ENCODE peak calls at places on chromosomes 11 and 22, in six cellular contexts. One of them, this sample, is unnamed.

GRCh38 chr11:57499413-57499982 is 16.0 kb downstream of the SLC43A1 start:
- DNase-seq in progenitor cell of endocrine pancreas: peak; percentile 93
- DNase-seq in activated T-cell treated with anti-CD3 and anti-CD28 coated beads for 4 hours: no peak
- DNase-seq in fibroblast of the conjunctiva: peak; percentile 90
- DNase-seq in stimulated activated CD4-positive, alpha-beta T cell treated with anti-CD3 and anti-CD28 coated beads, TNF-alpha, amount 100 ng/mL, for 4 hours: no peak
- DNase-seq in GM06990: peak; percentile 81
- DNase-seq in this sample: no peak

GRCh38 chr22:49999901-50000586 is 12.5 kb downstream of the IL17REL start:
- DNase-seq in progenitor cell of endocrine pancreas: peak; percentile 10
- DNase-seq in activated T-cell treated with anti-CD3 and anti-CD28 coated beads for 4 hours: no peak
- DNase-seq in fibroblast of the conjunctiva: no peak
- DNase-seq in stimulated activated CD4-positive, alpha-beta T cell treated with anti-CD3 and anti-CD28 coated beads, TNF-alpha, amount 100 ng/mL, for 4 hours: no peak
- DNase-seq in GM06990: no peak
- DNase-seq in this sample: no peak

GRCh38 chr11:132674161-132674560 is 858.1 kb downstream of the OPCML start:
- DNase-seq in progenitor cell of endocrine pancreas: no peak
- DNase-seq in activated T-cell treated with anti-CD3 and anti-CD28 coated beads for 4 hours: no peak
- DNase-seq in fibroblast of the conjunctiva: no peak
- DNase-seq in stimulated activated CD4-positive, alpha-beta T cell treated with anti-CD3 and anti-CD28 coated beads, TNF-alpha, amount 100 ng/mL, for 4 hours: no peak
- DNase-seq in GM06990: no peak
- DNase-seq in this sample: no peak

GRCh38 chr11:96055706-96056387 is 131.9 kb upstream of the MTMR2 start:
- DNase-seq in progenitor cell of endocrine pancreas: no peak
- DNase-seq in activated T-cell treated with anti-CD3 and anti-CD28 coated beads for 4 hours: no peak
- DNase-seq in fibroblast of the conjunctiva: peak; percentile 36
- DNase-seq in stimulated activated CD4-positive, alpha-beta T cell treated with anti-CD3 and anti-CD28 coated beads, TNF-alpha, amount 100 ng/mL, for 4 hours: no peak
- DNase-seq in GM06990: no peak
- DNase-seq in this sample: no peak

GRCh38 chr22:50520826-50521453 is 4.5 kb downstream of the SCO2 start:
- DNase-seq in progenitor cell of endocrine pancreas: no peak
- DNase-seq in activated T-cell treated with anti-CD3 and anti-CD28 coated beads for 4 hours: no peak
- DNase-seq in fibroblast of the conjunctiva: no peak
- DNase-seq in stimulated activated CD4-positive, alpha-beta T cell treated with anti-CD3 and anti-CD28 coated beads, TNF-alpha, amount 100 ng/mL, for 4 hours: no peak
- DNase-seq in GM06990: no peak
- DNase-seq in this sample: no peak

GRCh38 chr11:36385121-36385530 is 89.0 kb downstream of the PRR5L start:
- DNase-seq in progenitor cell of endocrine pancreas: no peak
- DNase-seq in activated T-cell treated with anti-CD3 and anti-CD28 coated beads for 4 hours: no peak
- DNase-seq in fibroblast of the conjunctiva: peak; percentile 43
- DNase-seq in stimulated activated CD4-positive, alpha-beta T cell treated with anti-CD3 and anti-CD28 coated beads, TNF-alpha, amount 100 ng/mL, for 4 hours: no peak
- DNase-seq in GM06990: no peak
- DNase-seq in this sample: no peak

GRCh38 chr11:93054881-93055280 is 85.4 kb downstream of the MTNR1B start:
- DNase-seq in progenitor cell of endocrine pancreas: no peak
- DNase-seq in activated T-cell treated with anti-CD3 and anti-CD28 coated beads for 4 hours: no peak
- DNase-seq in fibroblast of the conjunctiva: peak; percentile 94
- DNase-seq in stimulated activated CD4-positive, alpha-beta T cell treated with anti-CD3 and anti-CD28 coated beads, TNF-alpha, amount 100 ng/mL, for 4 hours: no peak
- DNase-seq in GM06990: peak; percentile 6
- DNase-seq in this sample: no peak

GRCh38 chr11:133819916-133820315 is 25.4 kb downstream of the SPATA19 start:
- DNase-seq in progenitor cell of endocrine pancreas: no peak
- DNase-seq in activated T-cell treated with anti-CD3 and anti-CD28 coated beads for 4 hours: no peak
- DNase-seq in fibroblast of the conjunctiva: no peak
- DNase-seq in stimulated activated CD4-positive, alpha-beta T cell treated with anti-CD3 and anti-CD28 coated beads, TNF-alpha, amount 100 ng/mL, for 4 hours: no peak
- DNase-seq in GM06990: no peak
- DNase-seq in this sample: no peak

GRCh38 chr11:110711776-110712642 is at the start of gene ARHGAP20:
- DNase-seq in progenitor cell of endocrine pancreas: peak; percentile 58
- DNase-seq in activated T-cell treated with anti-CD3 and anti-CD28 coated beads for 4 hours: peak; percentile 16
- DNase-seq in fibroblast of the conjunctiva: no peak
- DNase-seq in stimulated activated CD4-positive, alpha-beta T cell treated with anti-CD3 and anti-CD28 coated beads, TNF-alpha, amount 100 ng/mL, for 4 hours: peak; percentile 1
- DNase-seq in GM06990: peak; percentile 55
- DNase-seq in this sample: no peak

GRCh38 chr11:128453444-128454336 is 133.7 kb downstream of the ETS1 start:
- DNase-seq in progenitor cell of endocrine pancreas: no peak
- DNase-seq in activated T-cell treated with anti-CD3 and anti-CD28 coated beads for 4 hours: no peak
- DNase-seq in fibroblast of the conjunctiva: peak; percentile 75
- DNase-seq in stimulated activated CD4-positive, alpha-beta T cell treated with anti-CD3 and anti-CD28 coated beads, TNF-alpha, amount 100 ng/mL, for 4 hours: no peak
- DNase-seq in GM06990: no peak
- DNase-seq in this sample: no peak

This sample was measured in stimulated activated CD8-positive, alpha-beta memory T cell treated with anti-CD3 and anti-CD28 coated beads, Interleukin-12 subunit alpha, Interleukin-12 subunit beta, amount 100 ng/mL, for 1 hour.